ENCODE peak calls at places on chromosomes 1 and 21, in ten cellular contexts. One of them, this sample, is unnamed.

GRCh38 chr1:40014812-40015594 is 25.5 kb upstream of the CAP1 start:
- DNase-seq in ovary: no peak
- DNase-seq in mesenchymal stem cell: peak
- DNase-seq in ecto neural progenitor cell: no peak
- DNase-seq in foreskin keratinocyte: peak
- DNase-seq in LHCN-M2: peak
- DNase-seq in tibial nerve: no peak
- DNase-seq in CD8-positive, alpha-beta T cell: no peak
- DNase-seq in bronchial epithelial cell: peak
- DNase-seq in effector CD4-positive, alpha-beta T cell: no peak
- DNase-seq in this sample: peak

GRCh38 chr1:226405411-226405988 is 2.4 kb downstream of the PARP1 start:
- DNase-seq in mesenchymal stem cell: no peak
- DNase-seq in ecto neural progenitor cell: no peak
- DNase-seq in tibial nerve: no peak
- DNase-seq in effector CD4-positive, alpha-beta T cell: no peak
- DNase-seq in ovary: no peak
- DNase-seq in bronchial epithelial cell: no peak
- DNase-seq in CD8-positive, alpha-beta T cell: no peak
- DNase-seq in foreskin keratinocyte: no peak
- DNase-seq in LHCN-M2: no peak
- DNase-seq in this sample: no peak

GRCh38 chr1:153728305-153729066 is 636 bp downstream of the INTS3 start:
- DNase-seq in bronchial epithelial cell: peak
- DNase-seq in foreskin keratinocyte: no peak
- DNase-seq in mesenchymal stem cell: peak
- DNase-seq in CD8-positive, alpha-beta T cell: peak
- DNase-seq in LHCN-M2: peak
- DNase-seq in effector CD4-positive, alpha-beta T cell: peak
- DNase-seq in ovary: peak
- DNase-seq in tibial nerve: peak
- DNase-seq in ecto neural progenitor cell: peak
- DNase-seq in this sample: peak

GRCh38 chr21:45404726-45405270 is at the start of gene COL18A1:
- DNase-seq in tibial nerve: no peak
- DNase-seq in ecto neural progenitor cell: peak
- DNase-seq in foreskin keratinocyte: no peak
- DNase-seq in CD8-positive, alpha-beta T cell: no peak
- DNase-seq in mesenchymal stem cell: peak
- DNase-seq in effector CD4-positive, alpha-beta T cell: no peak
- DNase-seq in ovary: peak
- DNase-seq in bronchial epithelial cell: no peak
- DNase-seq in LHCN-M2: no peak
- DNase-seq in this sample: no peak

GRCh38 chr1:185645201-185645640 is 89.0 kb upstream of the HMCN1 start:
- DNase-seq in effector CD4-positive, alpha-beta T cell: no peak
- DNase-seq in mesenchymal stem cell: peak
- DNase-seq in ovary: no peak
- DNase-seq in LHCN-M2: no peak
- DNase-seq in tibial nerve: no peak
- DNase-seq in CD8-positive, alpha-beta T cell: no peak
- DNase-seq in bronchial epithelial cell: peak
- DNase-seq in ecto neural progenitor cell: no peak
- DNase-seq in foreskin keratinocyte: peak
- DNase-seq in this sample: peak

GRCh38 chr1:13730751-13731482 is 30.9 kb downstream of the PRDM2 start:
- DNase-seq in tibial nerve: peak
- DNase-seq in effector CD4-positive, alpha-beta T cell: peak
- DNase-seq in CD8-positive, alpha-beta T cell: peak
- DNase-seq in foreskin keratinocyte: peak
- DNase-seq in bronchial epithelial cell: peak
- DNase-seq in ecto neural progenitor cell: no peak
- DNase-seq in mesenchymal stem cell: no peak
- DNase-seq in ovary: no peak
- DNase-seq in LHCN-M2: peak
- DNase-seq in this sample: peak

GRCh38 chr21:33587792-33588484 is 546 bp downstream of the DONSON start:
- DNase-seq in foreskin keratinocyte: no peak
- DNase-seq in LHCN-M2: peak
- DNase-seq in effector CD4-positive, alpha-beta T cell: no peak
- DNase-seq in CD8-positive, alpha-beta T cell: no peak
- DNase-seq in tibial nerve: peak
- DNase-seq in bronchial epithelial cell: peak
- DNase-seq in ecto neural progenitor cell: peak
- DNase-seq in mesenchymal stem cell: peak
- DNase-seq in ovary: peak
- DNase-seq in this sample: peak

GRCh38 chr21:31354604-31355443 is 10.8 kb upstream of the TIAM1 start:
- DNase-seq in tibial nerve: no peak
- DNase-seq in mesenchymal stem cell: peak
- DNase-seq in ovary: no peak
- DNase-seq in effector CD4-positive, alpha-beta T cell: peak
- DNase-seq in ecto neural progenitor cell: no peak
- DNase-seq in bronchial epithelial cell: peak
- DNase-seq in LHCN-M2: peak
- DNase-seq in foreskin keratinocyte: peak
- DNase-seq in CD8-positive, alpha-beta T cell: peak
- DNase-seq in this sample: peak

GRCh38 chr1:89060091-89060490 is 4.9 kb downstream of the GBP1 start:
- DNase-seq in bronchial epithelial cell: no peak
- DNase-seq in tibial nerve: no peak
- DNase-seq in CD8-positive, alpha-beta T cell: no peak
- DNase-seq in LHCN-M2: peak
- DNase-seq in effector CD4-positive, alpha-beta T cell: no peak
- DNase-seq in foreskin keratinocyte: no peak
- DNase-seq in ecto neural progenitor cell: no peak
- DNase-seq in mesenchymal stem cell: no peak
- DNase-seq in ovary: no peak
- DNase-seq in this sample: no peak

GRCh38 chr1:12594966-12595838 is 22.8 kb downstream of the DHRS3 start:
- DNase-seq in LHCN-M2: no peak
- DNase-seq in ovary: peak
- DNase-seq in CD8-positive, alpha-beta T cell: no peak
- DNase-seq in tibial nerve: no peak
- DNase-seq in foreskin keratinocyte: no peak
- DNase-seq in effector CD4-positive, alpha-beta T cell: no peak
- DNase-seq in mesenchymal stem cell: peak
- DNase-seq in ecto neural progenitor cell: peak
- DNase-seq in bronchial epithelial cell: no peak
- DNase-seq in this sample: peak

GRCh38 chr1:212975607-212975918 is 25.2 kb downstream of the VASH2 start:
- DNase-seq in ovary: no peak
- DNase-seq in foreskin keratinocyte: no peak
- DNase-seq in effector CD4-positive, alpha-beta T cell: no peak
- DNase-seq in mesenchymal stem cell: peak
- DNase-seq in tibial nerve: no peak
- DNase-seq in CD8-positive, alpha-beta T cell: no peak
- DNase-seq in LHCN-M2: no peak
- DNase-seq in bronchial epithelial cell: no peak
- DNase-seq in ecto neural progenitor cell: no peak
- DNase-seq in this sample: peak

GRCh38 chr1:81808760-81809159 is 8.0 kb downstream of the ADGRL2 start:
- DNase-seq in bronchial epithelial cell: no peak
- DNase-seq in tibial nerve: no peak
- DNase-seq in ecto neural progenitor cell: no peak
- DNase-seq in LHCN-M2: no peak
- DNase-seq in CD8-positive, alpha-beta T cell: no peak
- DNase-seq in effector CD4-positive, alpha-beta T cell: no peak
- DNase-seq in mesenchymal stem cell: peak
- DNase-seq in ovary: no peak
- DNase-seq in foreskin keratinocyte: no peak
- DNase-seq in this sample: no peak

GRCh38 chr1:226195144-226195543 is 8.6 kb upstream of the ACBD3 start:
- DNase-seq in LHCN-M2: no peak
- DNase-seq in ovary: no peak
- DNase-seq in ecto neural progenitor cell: no peak
- DNase-seq in effector CD4-positive, alpha-beta T cell: no peak
- DNase-seq in foreskin keratinocyte: no peak
- DNase-seq in mesenchymal stem cell: no peak
- DNase-seq in CD8-positive, alpha-beta T cell: no peak
- DNase-seq in bronchial epithelial cell: no peak
- DNase-seq in tibial nerve: no peak
- DNase-seq in this sample: no peak

GRCh38 chr1:106978477-106979322 is 77.8 kb upstream of the PRMT6 start:
- DNase-seq in mesenchymal stem cell: no peak
- DNase-seq in ovary: no peak
- DNase-seq in foreskin keratinocyte: peak
- DNase-seq in ecto neural progenitor cell: no peak
- DNase-seq in CD8-positive, alpha-beta T cell: no peak
- DNase-seq in LHCN-M2: no peak
- DNase-seq in bronchial epithelial cell: peak
- DNase-seq in effector CD4-positive, alpha-beta T cell: no peak
- DNase-seq in tibial nerve: peak
- DNase-seq in this sample: peak

GRCh38 chr1:236645016-236645680 is 40.8 kb upstream of the HEATR1 start:
- DNase-seq in ecto neural progenitor cell: no peak
- DNase-seq in ovary: no peak
- DNase-seq in foreskin keratinocyte: no peak
- DNase-seq in LHCN-M2: no peak
- DNase-seq in bronchial epithelial cell: no peak
- DNase-seq in effector CD4-positive, alpha-beta T cell: no peak
- DNase-seq in mesenchymal stem cell: no peak
- DNase-seq in tibial nerve: no peak
- DNase-seq in CD8-positive, alpha-beta T cell: no peak
- DNase-seq in this sample: no peak

This sample was measured in AG10803.